ENCODE peak calls at places on chromosomes 11 and 22, in ten cellular contexts. M is bronchial epithelial cell; S is EH; X is stimulated activated CD8-positive, alpha-beta memory T cell treated with anti-CD3 and anti-CD28 coated beads, Interleukin-12 subunit alpha, Interleukin-12 subunit beta, amount 100 ng/mL, for 1 hour; R is stimulated activated naive CD8-positive, alpha-beta T cell treated with anti-CD3 and anti-CD28 coated beads, Interleukin-15, Interleukin-2, amounts not matched to agents 100 U/mL and 50 U/mL, for 24 hours; B is fibroblast of the conjunctiva; J is heart left ventricle; H is AG08396; V is heart right ventricle; Q is mammary epithelial cell. U is an unnamed sample.

GRCh38 chr22:42300286-42301071 is 30.0 kb upstream of the TCF20 start:
- DNase-seq in M (peak), S (no peak), X (no peak), R (peak), B (no peak), J (no peak), H (no peak), V (no peak), Q (peak), U (no peak)

GRCh38 chr22:18104566-18104965 is 6.0 kb upstream of the TUBA8 start:
- DNase-seq in M (no peak), S (no peak), X (no peak), R (no peak), B (peak), J (no peak), H (no peak), V (no peak), Q (no peak), U (no peak)

GRCh38 chr11:124899376-124900145 is 1.9 kb upstream of the ROBO4 start:
- DNase-seq in M (no peak), S (no peak), X (no peak), R (no peak), B (no peak), J (no peak), H (no peak), V (no peak), Q (peak), U (no peak)

GRCh38 chr11:105156231-105156630 is 16.7 kb upstream of the CARD18 start:
- DNase-seq in M (no peak), S (no peak), X (no peak), R (no peak), B (no peak), J (no peak), H (no peak), V (no peak), Q (peak), U (no peak)

GRCh38 chr22:20028855-20029549 is 8.1 kb downstream of the TANGO2 start:
- DNase-seq in M (no peak), S (no peak), X (no peak), R (no peak), B (no peak), J (no peak), H (no peak), V (no peak), Q (no peak), U (no peak)

GRCh38 chr22:33971561-33971961 is 51.3 kb upstream of the LARGE1 start:
- DNase-seq in M (peak), S (no peak), X (no peak), R (no peak), B (no peak), J (no peak), H (no peak), V (no peak), Q (peak), U (no peak)

GRCh38 chr22:32103648-32104326 is 55.3 kb downstream of the C22orf42 start:
- DNase-seq in M (peak), S (peak), X (no peak), R (no peak), B (no peak), J (no peak), H (no peak), V (no peak), Q (no peak), U (no peak)

GRCh38 chr11:126113515-126113957 is 50.9 kb upstream of the CDON start:
- DNase-seq in M (peak), S (peak), X (no peak), R (no peak), B (peak), J (peak), H (peak), V (peak), Q (peak), U (peak)

GRCh38 chr11:67277231-67277961 is 11.1 kb downstream of the GRK2 start:
- DNase-seq in M (peak), S (peak), X (peak), R (peak), B (peak), J (peak), H (peak), V (peak), Q (peak), U (peak)

GRCh38 chr11:94528551-94528950 is 15.2 kb upstream of the FUT4 start:
- DNase-seq in M (no peak), S (peak), X (no peak), R (no peak), B (no peak), J (no peak), H (no peak), V (no peak), Q (no peak), U (no peak)

GRCh38 chr11:73281796-73282660 is 9.9 kb downstream of the P2RY6 start:
- DNase-seq in M (no peak), S (no peak), X (no peak), R (no peak), B (no peak), J (no peak), H (no peak), V (no peak), Q (no peak), U (no peak)

GRCh38 chr11:76155455-76156232 is 50.7 kb downstream of the WNT11 start:
- DNase-seq in M (no peak), S (no peak), X (no peak), R (no peak), B (no peak), J (no peak), H (peak), V (no peak), Q (no peak), U (no peak)

GRCh38 chr11:697028-697491 is 1.4 kb downstream of the TMEM80 start:
- DNase-seq in M (peak), S (peak), X (no peak), R (no peak), B (peak), J (no peak), H (peak), V (no peak), Q (peak), U (no peak)

GRCh38 chr11:33976351-33977199 is 75.0 kb upstream of the CAPRIN1 start:
- DNase-seq in M (no peak), S (peak), X (no peak), R (no peak), B (no peak), J (no peak), H (no peak), V (no peak), Q (no peak), U (no peak)

GRCh38 chr11:7494086-7494775 is 8.9 kb downstream of the OLFML1 start:
- DNase-seq in M (peak), S (no peak), X (no peak), R (no peak), B (no peak), J (no peak), H (no peak), V (no peak), Q (no peak), U (no peak)

GRCh38 chr22:28043269-28043668 is 124.2 kb upstream of the PITPNB start:
- DNase-seq in M (no peak), S (peak), X (no peak), R (no peak), B (no peak), J (no peak), H (no peak), V (no peak), Q (no peak), U (no peak)

GRCh38 chr11:43367382-43368178 is 8.9 kb downstream of the TTC17 start:
- DNase-seq in M (peak), S (no peak), X (no peak), R (no peak), B (no peak), J (no peak), H (no peak), V (no peak), Q (peak), U (no peak)

GRCh38 chr11:78715639-78716311 is 141.1 kb upstream of the NARS2 start:
- DNase-seq in M (peak), S (peak), X (no peak), R (peak), B (peak), J (no peak), H (peak), V (no peak), Q (peak), U (no peak)

GRCh38 chr11:128152796-128153696 is 434.3 kb downstream of the ETS1 start:
- DNase-seq in M (no peak), S (no peak), X (no peak), R (no peak), B (no peak), J (no peak), H (no peak), V (no peak), Q (no peak), U (no peak)

GRCh38 chr11:76228122-76229000 is 22.1 kb upstream of the WNT11 start:
- DNase-seq in M (no peak), S (no peak), X (no peak), R (no peak), B (no peak), J (no peak), H (no peak), V (no peak), Q (no peak), U (no peak)

GRCh38 chr22:42321908-42322561 is 51.6 kb upstream of the TCF20 start:
- DNase-seq in M (peak), S (no peak), X (no peak), R (no peak), B (no peak), J (no peak), H (no peak), V (no peak), Q (peak), U (no peak)

GRCh38 chr11:22193348-22194051 is 615 bp downstream of the ANO5 start:
- DNase-seq in M (no peak), S (no peak), X (no peak), R (no peak), B (no peak), J (peak), H (peak), V (peak), Q (no peak), U (peak)

GRCh38 chr11:123585721-123586120 is 68.7 kb downstream of the SCN3B start:
- DNase-seq in M (no peak), S (no peak), X (no peak), R (no peak), B (no peak), J (no peak), H (no peak), V (no peak), Q (no peak), U (no peak)

GRCh38 chr11:71342116-71342515 is 89.7 kb upstream of the SHANK2 start:
- DNase-seq in M (peak), S (peak), X (no peak), R (no peak), B (no peak), J (no peak), H (peak), V (no peak), Q (peak), U (no peak)

GRCh38 chr11:86502137-86502536 is 127.5 kb downstream of the CCDC81 start:
- DNase-seq in M (peak), S (no peak), X (no peak), R (no peak), B (no peak), J (no peak), H (no peak), V (no peak), Q (no peak), U (no peak)

GRCh38 chr11:80155412-80156017 is 714.7 kb upstream of the TENM4 start:
- DNase-seq in M (peak), S (peak), X (no peak), R (no peak), B (no peak), J (no peak), H (peak), V (no peak), Q (peak), U (no peak)

GRCh38 chr11:107827041-107827440 is 31.5 kb downstream of the SLC35F2 start:
- DNase-seq in M (peak), S (no peak), X (no peak), R (no peak), B (no peak), J (no peak), H (no peak), V (no peak), Q (no peak), U (no peak)

U was measured in gastrocnemius medialis.